ENCODE peak calls at places on chromosome 15, in five cellular contexts. U, X, B, S and V are unnamed samples.

GRCh38 chr15:91921188-91921820 is 67.8 kb downstream of the SLCO3A1 start:
- DNase-seq in U (no peak), X (no peak), B (peak), S (peak), V (no peak)

GRCh38 chr15:101610628-101611000 is 41.6 kb downstream of the TM2D3 start:
- DNase-seq in U (no peak), X (no peak), B (no peak), S (no peak), V (no peak)

GRCh38 chr15:48667701-48668100 is 22.2 kb upstream of the FBN1 start:
- DNase-seq in U (no peak), X (no peak), B (no peak), S (no peak), V (no peak)

GRCh38 chr15:41513282-41514227 is at the start of gene LTK:
- DNase-seq in U (no peak), X (no peak), B (peak), S (no peak), V (no peak)

GRCh38 chr15:48285329-48286214 is 45.7 kb upstream of the DUT start:
- DNase-seq in U (peak), X (no peak), B (peak), S (peak), V (peak)

GRCh38 chr15:59952960-59953359 is 51.2 kb upstream of the FOXB1 start:
- DNase-seq in U (no peak), X (no peak), B (no peak), S (no peak), V (no peak)

GRCh38 chr15:83206387-83206970 is 1.1 kb downstream of the HDGFL3 start:
- DNase-seq in U (no peak), X (no peak), B (peak), S (no peak), V (no peak)

GRCh38 chr15:98560338-98560737 is 88.0 kb upstream of the IGF1R start:
- DNase-seq in U (no peak), X (no peak), B (no peak), S (no peak), V (no peak)

GRCh38 chr15:85758655-85758978 is 36.1 kb downstream of the KLHL25 start:
- DNase-seq in U (no peak), X (no peak), B (no peak), S (no peak), V (no peak)

GRCh38 chr15:67024322-67024997 is 40.9 kb upstream of the SMAD3 start:
- DNase-seq in U (no peak), X (peak), B (peak), S (no peak), V (no peak)

GRCh38 chr15:93150910-93151309 is 61.9 kb upstream of the RGMA start:
- DNase-seq in U (no peak), X (no peak), B (no peak), S (no peak), V (no peak)

GRCh38 chr15:42805266-42805665 is 68.3 kb upstream of the CDAN1 start:
- DNase-seq in U (no peak), X (no peak), B (no peak), S (no peak), V (no peak)

GRCh38 chr15:91989821-91990220 is 136.3 kb downstream of the SLCO3A1 start:
- DNase-seq in U (no peak), X (no peak), B (no peak), S (no peak), V (no peak)

GRCh38 chr15:101436526-101436925 is 53.0 kb downstream of the PCSK6 start:
- DNase-seq in U (no peak), X (no peak), B (no peak), S (no peak), V (no peak)

GRCh38 chr15:59313703-59314332 is 58.9 kb downstream of the MYO1E start:
- DNase-seq in U (peak), X (peak), B (no peak), S (no peak), V (no peak)

GRCh38 chr15:58864602-58865419 is 68.7 kb downstream of the SLTM start:
- DNase-seq in U (no peak), X (peak), B (no peak), S (no peak), V (no peak)

GRCh38 chr15:55108858-55109518 is 87.8 kb downstream of the RSL24D1 start:
- DNase-seq in U (peak), X (peak), B (peak), S (peak), V (peak)

GRCh38 chr15:31235298-31236183 is 91.1 kb upstream of the KLF13 start:
- DNase-seq in U (no peak), X (peak), B (peak), S (no peak), V (no peak)

GRCh38 chr15:74318376-74319137 is 48.9 kb downstream of the CYP11A1 start:
- DNase-seq in U (no peak), X (peak), B (peak), S (no peak), V (no peak)

GRCh38 chr15:74185949-74186348 is 12.4 kb downstream of the ISLR start:
- DNase-seq in U (no peak), X (no peak), B (no peak), S (no peak), V (no peak)

GRCh38 chr15:59887211-59887610 is 116.9 kb upstream of the FOXB1 start:
- DNase-seq in U (no peak), X (no peak), B (no peak), S (no peak), V (no peak)

GRCh38 chr15:48965972-48966371 is 2.3 kb upstream of the SHC4 start:
- DNase-seq in U (no peak), X (no peak), B (peak), S (no peak), V (peak)

GRCh38 chr15:33296050-33296449 is 14.7 kb upstream of the RYR3 start:
- DNase-seq in U (no peak), X (no peak), B (no peak), S (no peak), V (no peak)

GRCh38 chr15:90309050-90309449 is 43.0 kb upstream of the ZNF774 start:
- DNase-seq in U (no peak), X (no peak), B (no peak), S (no peak), V (no peak)

GRCh38 chr15:74978503-74978902 is 16.9 kb upstream of the SCAMP5 start:
- DNase-seq in U (no peak), X (no peak), B (no peak), S (no peak), V (peak)

GRCh38 chr15:65326844-65327243 is 22.4 kb downstream of the RNU5B-1 start:
- DNase-seq in U (no peak), X (no peak), B (no peak), S (no peak), V (no peak)

GRCh38 chr15:43317566-43318184 is 12.7 kb downstream of the LCMT2 start:
- DNase-seq in U (no peak), X (no peak), B (peak), S (no peak), V (no peak)

GRCh38 chr15:49301562-49301961 is 121.5 kb upstream of the FGF7 start:
- DNase-seq in U (no peak), X (no peak), B (no peak), S (no peak), V (no peak)

GRCh38 chr15:51917493-51917892 is 54.1 kb downstream of the LEO1 start:
- DNase-seq in U (no peak), X (no peak), B (peak), S (no peak), V (peak)

GRCh38 chr15:95087253-95087609 is 855.9 kb downstream of the MCTP2 start:
- DNase-seq in U (no peak), X (no peak), B (no peak), S (no peak), V (no peak)

GRCh38 chr15:66780172-66780972 is 78.3 kb downstream of the SMAD6 start:
- DNase-seq in U (no peak), X (no peak), B (peak), S (no peak), V (no peak)

DNA sequence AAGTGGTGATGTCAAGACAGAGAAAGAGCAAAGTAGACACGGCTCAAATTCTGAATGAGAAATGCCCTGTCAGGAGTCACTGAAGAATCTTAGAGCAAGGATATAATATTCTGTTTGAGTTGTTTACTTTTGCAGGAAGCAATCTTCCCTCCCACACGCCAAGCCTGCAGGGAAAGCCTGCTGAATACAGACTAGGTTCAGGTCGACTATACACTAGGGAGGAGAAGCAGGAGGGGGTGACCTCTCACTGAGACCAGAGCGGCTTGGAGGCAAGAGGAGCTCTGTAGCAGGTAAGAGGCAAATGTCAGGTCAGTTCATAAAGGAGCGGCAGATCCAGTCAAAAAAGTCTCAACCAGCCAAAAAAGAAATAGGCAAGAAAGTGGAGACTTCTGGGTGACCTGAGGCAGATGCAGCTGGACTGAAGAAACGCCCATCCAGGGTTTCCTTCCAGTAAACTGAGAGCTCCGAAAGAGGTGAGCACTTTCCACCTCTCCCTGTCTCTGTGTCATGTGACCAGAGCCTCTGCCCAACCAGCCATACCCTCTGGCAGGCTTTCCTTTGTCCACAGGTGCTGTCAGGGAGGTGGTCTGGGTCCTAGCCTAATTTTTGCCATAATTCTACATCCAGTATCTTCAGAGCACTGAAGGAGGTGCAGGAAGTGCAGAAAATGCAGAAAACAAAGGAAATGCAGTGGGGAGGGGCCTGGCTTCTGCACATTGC is 37.7 kb upstream of the CTXND1 start:
- DNase-seq in U (no peak), X (no peak), B (no peak), S (no peak), V (no peak)
- H3K4me3 ChIP-seq in U (no peak), X (no peak), B (no peak), S (no peak), V (no peak)

GRCh38 chr15:70526974-70527325 is 236.4 kb downstream of the UACA start:
- DNase-seq in U (no peak), X (no peak), B (no peak), S (no peak), V (no peak)
- H3K4me3 ChIP-seq in U (no peak), X (no peak), B (no peak), S (no peak), V (no peak)

GRCh38 chr15:40437754-40438687 is 2.7 kb upstream of the BAHD1 start:
- DNase-seq in U (no peak), X (no peak), B (no peak), S (no peak), V (no peak)
- H3K4me3 ChIP-seq in U (no peak), X (no peak), B (no peak), S (no peak), V (no peak)

DNA sequence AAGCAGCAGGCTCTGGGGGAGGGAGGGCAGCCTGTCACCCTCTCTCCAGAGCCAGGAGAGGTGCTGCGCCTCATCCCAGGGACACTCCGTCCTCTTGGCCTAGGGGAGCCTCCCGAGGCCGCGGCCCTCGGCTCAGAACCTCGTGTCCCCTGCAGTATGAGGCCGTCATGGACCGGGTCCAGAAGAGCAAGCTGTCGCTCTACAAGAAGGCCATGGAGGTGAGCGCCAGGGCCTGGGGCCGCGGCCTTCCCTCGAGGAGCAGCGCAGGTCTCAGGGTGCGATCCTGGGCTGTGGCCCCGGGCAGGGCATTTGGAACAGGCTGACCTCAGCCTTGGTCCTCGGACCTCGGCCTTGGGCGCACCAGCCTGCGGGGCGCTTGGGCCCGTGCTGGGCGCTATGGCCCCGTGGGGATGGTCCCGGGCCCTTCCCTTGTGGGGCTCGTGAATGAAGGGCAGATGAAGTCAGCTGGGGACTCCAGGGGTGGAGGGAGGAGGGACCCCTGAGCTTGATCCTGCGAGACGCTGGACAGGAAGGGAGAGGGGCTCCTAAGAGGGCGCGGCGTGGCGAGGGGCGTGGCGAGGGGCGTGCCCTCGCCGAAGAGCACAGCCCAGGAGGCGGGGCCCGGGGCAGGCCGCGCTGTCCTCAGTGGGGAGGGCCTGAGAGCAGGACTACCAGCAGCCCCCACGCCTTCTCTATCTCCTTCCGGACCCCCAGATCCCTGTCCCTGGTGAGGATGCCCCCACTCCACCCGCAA is 32.9 kb downstream of the PSTPIP1 start:
- DNase-seq in U (no peak), X (no peak), B (peak), S (no peak), V (no peak)
- H3K4me3 ChIP-seq in U (no peak), X (peak), B (no peak), S (no peak), V (no peak)